ENCODE peak calls at places on chromosomes 1 and 21, in eight cellular contexts. K is tibial artery; M is SJSA1; R is effector memory CD4-positive, alpha-beta T cell; A is adrenal gland; H is ovary; E is stomach; T is left ventricle myocardium inferior. X is an unnamed sample. For H3K4me1, the result is how much of the 10 kb centered on the place peaks cover.

GRCh38 chr1:30952098-30952497 is 43.5 kb upstream of the SDC3 start:
- DNase-seq in K (no peak), M (no peak), R (no peak), A (no peak), H (no peak), E (no peak), T (no peak), X (no peak)

GRCh38 chr1:44707959-44708831 is 22.8 kb downstream of the RNU5D-1 start:
- DNase-seq in K (peak), M (peak), R (no peak), A (no peak), H (no peak), E (no peak), T (no peak), X (peak)

GRCh38 chr1:115782571-115783281 is 14.2 kb upstream of the CASQ2 start:
- DNase-seq in K (no peak), M (peak), R (no peak), A (no peak), H (no peak), E (no peak), T (no peak), X (no peak)

GRCh38 chr1:152654110-152654509 is 9.1 kb upstream of the LCE2D start:
- DNase-seq in K (no peak), M (peak), R (peak), A (peak), H (no peak), E (peak), T (no peak), X (peak)

GRCh38 chr1:111707906-111708305 is 31.3 kb downstream of the INKA2 start:
- DNase-seq in K (no peak), M (peak), R (no peak), A (no peak), H (no peak), E (no peak), T (no peak), X (no peak)

GRCh38 chr1:198337886-198338285 is 181.1 kb downstream of the NEK7 start:
- DNase-seq in K (no peak), M (no peak), R (no peak), A (no peak), H (no peak), E (no peak), T (no peak), X (no peak)

GRCh38 chr1:39652534-39652933 is 13.1 kb upstream of the HEYL start:
- DNase-seq in K (no peak), M (no peak), R (no peak), A (no peak), H (no peak), E (no peak), T (no peak), X (no peak)

GRCh38 chr1:183027031-183027430 is 3.8 kb downstream of the LAMC1 start:
- DNase-seq in K (no peak), M (no peak), R (no peak), A (no peak), H (no peak), E (no peak), T (no peak), X (no peak)

GRCh38 chr1:17700981-17701870 is 53.9 kb upstream of the ACTL8 start:
- DNase-seq in K (no peak), M (no peak), R (no peak), A (no peak), H (no peak), E (no peak), T (no peak), X (no peak)

GRCh38 chr1:205259361-205259832 is 31.7 kb downstream of the TMCC2 start:
- DNase-seq in K (no peak), M (no peak), R (no peak), A (no peak), H (no peak), E (no peak), T (peak), X (no peak)

GRCh38 chr1:108829498-108829916 is 27.4 kb downstream of the AKNAD1 start:
- DNase-seq in K (no peak), M (no peak), R (no peak), A (no peak), H (no peak), E (no peak), T (no peak), X (peak)

GRCh38 chr1:100358210-100358609 is 5.9 kb downstream of the CDC14A start:
- DNase-seq in K (no peak), M (no peak), R (no peak), A (no peak), H (no peak), E (no peak), T (no peak), X (peak)

GRCh38 chr1:119711804-119712341 is at the start of gene PHGDH:
- DNase-seq in K (peak), M (peak), R (no peak), A (peak), H (peak), E (peak), T (peak), X (peak)

GRCh38 chr1:34759472-34760357 is at the start of gene GJB4:
- DNase-seq in K (no peak), M (no peak), R (no peak), A (no peak), H (no peak), E (no peak), T (no peak), X (no peak)

GRCh38 chr1:76031496-76031895 is 43.0 kb upstream of the ST6GALNAC3 start:
- DNase-seq in K (no peak), M (no peak), R (no peak), A (no peak), H (no peak), E (no peak), T (no peak), X (no peak)

GRCh38 chr1:66399888-66400529 is 133.9 kb upstream of the SGIP1 start:
- DNase-seq in K (no peak), M (no peak), R (no peak), A (no peak), H (no peak), E (no peak), T (no peak), X (no peak)

GRCh38 chr1:152855661-152856060 is 4.1 kb upstream of the LCE7A start:
- DNase-seq in K (no peak), M (no peak), R (no peak), A (no peak), H (no peak), E (no peak), T (no peak), X (no peak)

GRCh38 chr1:202643397-202644218 is 66.6 kb downstream of the SYT2 start:
- DNase-seq in K (no peak), M (no peak), R (no peak), A (no peak), H (no peak), E (no peak), T (no peak), X (no peak)

DNA sequence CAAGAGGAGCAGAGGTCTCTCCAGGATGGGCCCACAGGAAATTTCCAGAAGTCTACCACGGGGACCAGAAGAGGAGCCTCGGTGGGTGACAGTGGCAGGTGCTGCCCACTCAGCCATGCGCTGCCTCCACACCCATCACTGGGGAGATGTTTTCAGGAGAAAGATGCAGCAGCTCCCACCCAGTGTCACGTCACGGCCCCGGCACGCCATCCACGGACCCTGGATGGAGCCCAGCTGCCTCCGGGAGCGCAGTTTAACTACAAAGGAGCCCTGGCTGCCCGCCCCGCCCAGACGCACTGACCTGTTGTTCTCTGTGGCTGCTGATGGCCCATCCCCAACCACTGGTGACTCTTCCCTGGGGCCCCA is 6.8 kb downstream of the TSPEAR start:
- DNase-seq in K (peak), M (no peak), R (no peak), A (peak), H (peak), E (no peak), T (no peak), X (no peak)
- H3K4me3 ChIP-seq in K (no peak), M (no peak), R (no peak), A (no peak), H (no peak), E (no peak), T (no peak), X (no peak)

DNA sequence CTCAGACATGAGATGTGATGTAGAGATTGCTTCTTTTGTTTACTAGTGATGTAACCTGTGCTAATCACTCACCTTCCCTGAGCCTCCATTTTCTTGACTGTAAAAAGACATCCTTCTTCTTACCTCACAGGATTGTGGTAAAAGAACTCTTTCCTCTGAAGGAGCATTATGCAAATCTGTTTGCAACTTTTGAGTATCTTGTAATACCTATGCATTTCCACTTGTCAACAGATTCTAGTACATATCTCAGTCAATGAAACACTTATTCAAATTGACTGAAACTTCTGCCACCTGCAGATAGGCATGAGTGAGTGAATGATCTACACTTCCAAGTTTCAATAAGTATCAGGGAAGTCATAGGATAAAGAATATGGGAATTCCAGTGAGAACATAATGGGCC is 174.7 kb downstream of the HHIPL2 start:
- DNase-seq in K (no peak), M (no peak), R (no peak), A (no peak), H (no peak), E (no peak), T (no peak), X (no peak)
- H3K4me1 ChIP-seq in K (under half), M (half or more), R (under half), A (under half), H (under half), E (under half), T (under half), X (under half)

GRCh38 chr1:33003657-33004056 is 33.0 kb downstream of the AK2 start:
- DNase-seq in K (peak), M (no peak), R (no peak), A (no peak), H (no peak), E (no peak), T (no peak), X (no peak)

GRCh38 chr1:33004628-33005027 is 32.1 kb downstream of the AK2 start:
- DNase-seq in K (no peak), M (no peak), R (no peak), A (no peak), H (no peak), E (no peak), T (no peak), X (peak)

GRCh38 chr1:33007190-33008050 is 29.3 kb downstream of the AK2 start:
- DNase-seq in K (peak), M (peak), R (no peak), A (peak), H (no peak), E (peak), T (no peak), X (peak)

GRCh38 chr1:33005812-33006465 is 30.7 kb downstream of the AK2 start:
- DNase-seq in K (peak), M (no peak), R (no peak), A (no peak), H (no peak), E (peak), T (no peak), X (peak)

GRCh38 chr1:33005117-33005811 is 31.4 kb downstream of the AK2 start:
- DNase-seq in K (peak), M (no peak), R (no peak), A (no peak), H (no peak), E (no peak), T (no peak), X (no peak)
- H3K4me3 ChIP-seq in K (no peak), M (no peak), R (no peak), A (no peak), H (no peak), E (no peak), T (no peak), X (no peak)

GRCh38 chr1:154407866-154408777 is 3.0 kb downstream of the IL6R start:
- DNase-seq in K (peak), M (no peak), R (no peak), A (no peak), H (peak), E (no peak), T (no peak), X (no peak)

GRCh38 chr1:154413177-154413576 is 8.0 kb downstream of the IL6R start:
- DNase-seq in K (peak), M (no peak), R (no peak), A (no peak), H (no peak), E (no peak), T (no peak), X (no peak)

GRCh38 chr1:154414606-154415005 is 9.5 kb downstream of the IL6R start:
- DNase-seq in K (peak), M (no peak), R (no peak), A (peak), H (no peak), E (peak), T (peak), X (no peak)

GRCh38 chr1:154410185-154410827 is 5.2 kb downstream of the IL6R start:
- DNase-seq in K (peak), M (no peak), R (peak), A (no peak), H (no peak), E (no peak), T (no peak), X (no peak)

DNA sequence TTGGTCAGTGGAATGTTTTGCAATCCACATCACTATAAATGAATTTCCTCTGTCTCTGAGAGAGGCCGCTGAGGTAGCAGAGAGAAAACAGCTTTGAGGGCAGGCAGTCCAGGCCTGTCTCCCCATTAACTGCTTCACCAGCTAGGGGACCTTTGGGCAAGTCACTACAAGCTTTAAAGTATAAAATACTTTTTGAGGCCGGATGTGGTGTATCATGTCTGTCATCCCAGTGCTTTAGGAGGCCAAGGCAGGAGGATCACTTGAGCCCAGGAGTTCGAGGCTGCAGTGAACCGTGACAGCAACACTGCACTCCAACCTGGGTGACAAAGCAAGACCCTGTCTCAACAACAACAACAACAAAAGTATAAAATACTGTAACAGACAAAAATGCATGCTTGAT is 6.4 kb downstream of the IL6R start:
- DNase-seq in K (peak), M (no peak), R (no peak), A (no peak), H (no peak), E (no peak), T (no peak), X (no peak)
- H3K4me1 ChIP-seq in K (under half), M (under half), R (half or more), A (under half), H (under half), E (half or more), T (half or more), X (under half)

GRCh38 chr1:27180037-27180436 is 25.1 kb upstream of the SLC9A1 start:
- DNase-seq in K (no peak), M (no peak), R (no peak), A (no peak), H (no peak), E (no peak), T (no peak), X (no peak)

GRCh38 chr1:27179373-27179772 is 24.4 kb upstream of the SLC9A1 start:
- DNase-seq in K (no peak), M (no peak), R (no peak), A (no peak), H (no peak), E (no peak), T (no peak), X (no peak)

GRCh38 chr1:27176954-27177353 is 22.0 kb upstream of the SLC9A1 start:
- DNase-seq in K (no peak), M (no peak), R (no peak), A (no peak), H (no peak), E (no peak), T (no peak), X (no peak)

GRCh38 chr1:27176323-27176722 is 21.4 kb upstream of the SLC9A1 start:
- DNase-seq in K (no peak), M (no peak), R (no peak), A (no peak), H (no peak), E (no peak), T (no peak), X (no peak)
- H3K4me3 ChIP-seq in K (no peak), M (no peak), R (no peak), A (no peak), H (no peak), E (no peak), T (no peak), X (no peak)

GRCh38 chr1:94079056-94079990 is 41.6 kb downstream of the ABCA4 start:
- DNase-seq in K (no peak), M (no peak), R (no peak), A (no peak), H (no peak), E (no peak), T (no peak), X (no peak)
- H3K4me1 ChIP-seq in K (under half), M (under half), R (under half), A (under half), H (under half), E (under half), T (under half), X (under half)

GRCh38 chr1:231381729-231382128 is 40.4 kb downstream of the EGLN1 start:
- DNase-seq in K (no peak), M (no peak), R (no peak), A (no peak), H (no peak), E (no peak), T (no peak), X (no peak)

GRCh38 chr1:231376101-231376500 is 38.0 kb downstream of the SPRTN start:
- DNase-seq in K (no peak), M (no peak), R (no peak), A (no peak), H (no peak), E (no peak), T (no peak), X (peak)

GRCh38 chr1:231372501-231372900 is 34.4 kb downstream of the SPRTN start:
- DNase-seq in K (no peak), M (no peak), R (no peak), A (no peak), H (no peak), E (no peak), T (no peak), X (no peak)

GRCh38 chr1:231374394-231374793 is 36.3 kb downstream of the SPRTN start:
- DNase-seq in K (no peak), M (no peak), R (no peak), A (no peak), H (no peak), E (no peak), T (no peak), X (no peak)

DNA sequence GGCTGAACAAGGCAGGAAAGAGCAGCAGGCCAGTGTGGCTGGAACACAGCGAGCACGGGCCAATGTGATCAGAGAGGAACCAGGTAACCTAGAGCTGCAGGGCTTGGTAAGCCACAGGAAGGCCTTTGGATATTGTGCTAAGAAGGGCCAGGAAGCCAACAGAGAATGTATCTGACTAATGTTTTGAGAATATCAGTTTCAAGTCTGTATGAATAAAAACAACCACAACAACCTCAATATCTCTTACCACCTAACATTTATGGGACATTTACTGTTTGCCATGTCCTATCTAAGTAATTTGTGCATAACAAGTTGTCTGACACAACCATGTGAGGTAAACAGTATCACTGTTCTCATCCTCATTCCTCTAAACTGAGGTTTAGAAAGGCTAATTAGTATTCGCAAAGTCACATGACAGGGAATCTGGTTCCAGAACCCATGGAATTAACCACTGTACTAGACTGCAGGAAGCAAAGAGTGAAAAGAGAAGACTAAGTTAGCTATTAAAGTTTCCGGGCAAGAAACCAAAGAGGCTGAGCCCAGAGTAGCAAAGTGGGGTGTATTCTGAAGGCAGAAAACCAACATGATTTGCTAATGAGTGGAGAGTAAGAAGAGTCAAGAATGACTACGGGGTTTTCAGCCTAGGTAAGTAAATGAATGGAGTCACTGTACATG is 38.9 kb downstream of the SPRTN start:
- DNase-seq in K (no peak), M (no peak), R (no peak), A (no peak), H (no peak), E (no peak), T (no peak), X (no peak)
- H3K4me3 ChIP-seq in K (no peak), M (no peak), R (no peak), A (no peak), H (no peak), E (no peak), T (no peak), X (no peak)

GRCh38 chr1:226069818-226070489 is 7.4 kb downstream of the H3-3A start:
- DNase-seq in K (no peak), M (no peak), R (no peak), A (no peak), H (no peak), E (no peak), T (no peak), X (no peak)
- H3K4me1 ChIP-seq in K (under half), M (under half), R (under half), A (under half), H (under half), E (under half), T (half or more), X (under half)

X was measured in endothelial cell of umbilical vein.